ENCODE peak calls at places on chromosomes 13 and 19, in five cellular contexts. Z is HFF-Myc; E is CD8-positive, alpha-beta memory T cell; M is astrocyte of the cerebellum; D is H1. J is an unnamed sample.

GRCh38 chr13:110961959-110962358 is 47.1 kb upstream of the ANKRD10 start:
- DNase-seq in Z (no peak), E (no peak), M (no peak), D (no peak), J (no peak)

GRCh38 chr13:104773775-104774174 is 1707.6 kb upstream of the SLC10A2 start:
- DNase-seq in Z (no peak), E (no peak), M (peak), D (peak), J (peak)

GRCh38 chr13:96273196-96273595 is 183.3 kb downstream of the HS6ST3 start:
- DNase-seq in Z (no peak), E (no peak), M (no peak), D (no peak), J (no peak)

GRCh38 chr13:46553521-46553885 is 533 bp downstream of the LRCH1 start:
- DNase-seq in Z (no peak), E (no peak), M (no peak), D (peak), J (no peak)

GRCh38 chr13:113904411-113904810 is 40.5 kb upstream of the GAS6 start:
- DNase-seq in Z (no peak), E (peak), M (no peak), D (peak), J (peak)

GRCh38 chr13:23643828-23644419 is 73.7 kb downstream of the TNFRSF19 start:
- DNase-seq in Z (no peak), E (no peak), M (no peak), D (no peak), J (no peak)

GRCh38 chr13:111074826-111075225 is 40.3 kb upstream of the ARHGEF7 start:
- DNase-seq in Z (no peak), E (no peak), M (no peak), D (no peak), J (no peak)

GRCh38 chr19:28435551-28436261 is 777.2 kb downstream of the UQCRFS1 start:
- DNase-seq in Z (no peak), E (no peak), M (no peak), D (no peak), J (no peak)

GRCh38 chr19:3358919-3359849 is 7.2 kb upstream of the NFIC start:
- DNase-seq in Z (no peak), E (peak), M (no peak), D (no peak), J (no peak)

GRCh38 chr13:49356224-49356623 is 87.6 kb downstream of the CAB39L start:
- DNase-seq in Z (no peak), E (no peak), M (peak), D (no peak), J (no peak)

GRCh38 chr19:29858000-29858596 is 46.3 kb downstream of the CCNE1 start:
- DNase-seq in Z (no peak), E (peak), M (no peak), D (peak), J (no peak)

GRCh38 chr13:40445557-40445990 is 220.9 kb downstream of the FOXO1 start:
- DNase-seq in Z (no peak), E (peak), M (peak), D (no peak), J (no peak)

GRCh38 chr19:1073063-1073955 is 6.3 kb downstream of the ARHGAP45 start:
- DNase-seq in Z (no peak), E (no peak), M (no peak), D (no peak), J (no peak)

GRCh38 chr19:3879656-3880055 is 829 bp upstream of the ATCAY start:
- DNase-seq in Z (no peak), E (no peak), M (no peak), D (peak), J (no peak)

GRCh38 chr19:29872224-29872731 is 60.5 kb downstream of the CCNE1 start:
- DNase-seq in Z (no peak), E (no peak), M (no peak), D (peak), J (no peak)

GRCh38 chr13:39676315-39676876 is 20.9 kb downstream of the COG6 start:
- DNase-seq in Z (no peak), E (peak), M (peak), D (no peak), J (peak)

GRCh38 chr13:58341318-58341717 is 709.8 kb downstream of the PCDH17 start:
- DNase-seq in Z (no peak), E (no peak), M (no peak), D (no peak), J (no peak)

GRCh38 chr19:54616057-54616456 is 14.2 kb upstream of the LILRB1 start:
- DNase-seq in Z (no peak), E (no peak), M (no peak), D (no peak), J (no peak)
- H3K4me3 ChIP-seq in Z (no peak), E (no peak), M (no peak), D (no peak), J (no peak)

GRCh38 chr19:11848200-11848593 is 329 bp upstream of the ZNF439 start:
- DNase-seq in Z (no peak), E (no peak), M (no peak), D (no peak), J (no peak)

GRCh38 chr19:11849264-11849615 is 714 bp downstream of the ZNF439 start:
- DNase-seq in Z (no peak), E (no peak), M (no peak), D (no peak), J (no peak)

GRCh38 chr19:11848594-11849263 is at the start of gene ZNF439:
- DNase-seq in Z (no peak), E (peak), M (peak), D (peak), J (peak)

GRCh38 chr19:11856568-11857264 is 8.2 kb downstream of the ZNF439 start:
- DNase-seq in Z (no peak), E (no peak), M (no peak), D (no peak), J (no peak)

GRCh38 chr19:11853358-11853757 is 4.8 kb downstream of the ZNF439 start:
- DNase-seq in Z (no peak), E (no peak), M (no peak), D (no peak), J (no peak)
- H3K4me3 ChIP-seq in Z (no peak), E (no peak), M (no peak), D (no peak), J (no peak)

GRCh38 chr19:51688665-51689571 is 4.2 kb upstream of the SPACA6 start:
- DNase-seq in Z (peak), E (no peak), M (peak), D (peak), J (peak)
- H3K4me3 ChIP-seq in Z (peak), E (no peak), M (peak), D (peak), J (peak)

DNA sequence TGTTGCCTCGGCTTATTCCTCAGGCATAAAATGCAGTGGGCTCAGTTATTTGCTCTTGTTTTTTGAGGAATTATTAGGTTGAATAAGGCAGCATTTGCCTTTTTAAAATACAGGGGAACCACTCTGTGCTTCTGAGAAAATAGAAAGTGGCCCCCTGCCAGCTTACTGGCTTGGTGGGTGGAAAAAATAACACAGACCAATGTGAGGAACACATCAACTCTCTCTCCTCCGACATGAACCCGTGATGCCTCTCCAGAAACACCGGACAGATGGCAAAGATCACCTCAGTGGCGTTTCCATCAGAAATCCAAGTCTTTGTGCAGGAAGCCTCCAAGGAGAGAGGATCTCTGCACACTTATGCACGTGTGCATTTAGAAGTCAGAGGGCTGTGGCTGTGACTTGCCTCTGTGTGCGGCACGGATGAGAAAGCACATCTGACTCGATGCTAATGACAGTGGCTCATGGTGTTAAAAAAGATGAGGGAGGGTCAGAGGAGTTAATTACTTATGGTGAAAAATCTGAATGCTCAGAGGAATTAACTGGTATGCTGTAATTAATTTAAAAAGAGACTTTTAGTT is 112.3 kb upstream of the KLF12 start:
- DNase-seq in Z (no peak), E (no peak), M (peak), D (no peak), J (no peak)
- H3K4me3 ChIP-seq in Z (no peak), E (no peak), M (no peak), D (no peak), J (no peak)

J was measured in iPS DF 6.9.